ENCODE peak calls at places on chromosome 18, in seven cellular contexts. One of them, this sample, is unnamed. For H3K36me3, the result is how much of the 10 kb centered on the place peaks cover.

GRCh38 chr18:48345596-48345995 is 63.6 kb downstream of the ZBTB7C start:
- DNase-seq in GM12878: no peak
- DNase-seq in ovary: no peak
- DNase-seq in K562: no peak
- DNase-seq in HepG2: no peak
- DNase-seq in transverse colon: peak
- DNase-seq in upper lobe of left lung: peak
- DNase-seq in this sample: no peak

GRCh38 chr18:8721094-8721669 is 15.8 kb downstream of the MTCL1 start:
- DNase-seq in GM12878: no peak
- DNase-seq in ovary: no peak
- DNase-seq in K562: no peak
- DNase-seq in HepG2: no peak
- DNase-seq in transverse colon: no peak
- DNase-seq in upper lobe of left lung: no peak
- DNase-seq in this sample: no peak

GRCh38 chr18:70469916-70470315 is 181.1 kb downstream of the SOCS6 start:
- DNase-seq in GM12878: no peak
- DNase-seq in ovary: no peak
- DNase-seq in K562: no peak
- DNase-seq in HepG2: no peak
- DNase-seq in transverse colon: no peak
- DNase-seq in upper lobe of left lung: no peak
- DNase-seq in this sample: no peak

GRCh38 chr18:34780856-34781255 is 70.8 kb downstream of the DTNA start:
- DNase-seq in GM12878: no peak
- DNase-seq in ovary: no peak
- DNase-seq in K562: no peak
- DNase-seq in HepG2: no peak
- DNase-seq in transverse colon: no peak
- DNase-seq in upper lobe of left lung: no peak
- DNase-seq in this sample: no peak

GRCh38 chr18:53747761-53748160 is 476.7 kb downstream of the MBD2 start:
- DNase-seq in GM12878: no peak
- DNase-seq in ovary: no peak
- DNase-seq in K562: no peak
- DNase-seq in HepG2: no peak
- DNase-seq in transverse colon: no peak
- DNase-seq in upper lobe of left lung: no peak
- DNase-seq in this sample: no peak

GRCh38 chr18:54149078-54149697 is 75.3 kb downstream of the MBD2 start:
- DNase-seq in GM12878: peak
- DNase-seq in ovary: no peak
- DNase-seq in K562: no peak
- DNase-seq in HepG2: peak
- DNase-seq in transverse colon: no peak
- DNase-seq in upper lobe of left lung: no peak
- DNase-seq in this sample: no peak

GRCh38 chr18:48894266-48894600 is 56.5 kb downstream of the SMAD7 start:
- DNase-seq in GM12878: no peak
- DNase-seq in ovary: no peak
- DNase-seq in K562: no peak
- DNase-seq in HepG2: no peak
- DNase-seq in transverse colon: no peak
- DNase-seq in upper lobe of left lung: no peak
- DNase-seq in this sample: no peak

GRCh38 chr18:63158676-63159291 is 160.8 kb downstream of the BCL2 start:
- DNase-seq in GM12878: peak
- DNase-seq in ovary: no peak
- DNase-seq in K562: no peak
- DNase-seq in HepG2: no peak
- DNase-seq in transverse colon: no peak
- DNase-seq in upper lobe of left lung: no peak
- DNase-seq in this sample: no peak

GRCh38 chr18:26383454-26384270 is 157.4 kb downstream of the TAF4B start:
- DNase-seq in GM12878: peak
- DNase-seq in ovary: no peak
- DNase-seq in K562: peak
- DNase-seq in HepG2: peak
- DNase-seq in transverse colon: no peak
- DNase-seq in upper lobe of left lung: no peak
- DNase-seq in this sample: no peak

GRCh38 chr18:26386421-26386820 is 160.2 kb downstream of the TAF4B start:
- DNase-seq in GM12878: no peak
- DNase-seq in ovary: no peak
- DNase-seq in K562: no peak
- DNase-seq in HepG2: no peak
- DNase-seq in transverse colon: no peak
- DNase-seq in upper lobe of left lung: no peak
- DNase-seq in this sample: no peak

GRCh38 chr18:26386002-26386401 is 159.8 kb downstream of the TAF4B start:
- DNase-seq in GM12878: no peak
- DNase-seq in ovary: peak
- DNase-seq in K562: no peak
- DNase-seq in HepG2: peak
- DNase-seq in transverse colon: no peak
- DNase-seq in upper lobe of left lung: no peak
- DNase-seq in this sample: peak
- TF ChIP-seq EP300 in GM12878: no peak
- TF ChIP-seq EP300 in ovary: no peak
- TF ChIP-seq EP300 in K562: no peak
- TF ChIP-seq EP300 in HepG2: no peak
- TF ChIP-seq EP300 in transverse colon: no peak
- TF ChIP-seq EP300 in upper lobe of left lung: no peak
- TF ChIP-seq EP300 in this sample: peak

DNA sequence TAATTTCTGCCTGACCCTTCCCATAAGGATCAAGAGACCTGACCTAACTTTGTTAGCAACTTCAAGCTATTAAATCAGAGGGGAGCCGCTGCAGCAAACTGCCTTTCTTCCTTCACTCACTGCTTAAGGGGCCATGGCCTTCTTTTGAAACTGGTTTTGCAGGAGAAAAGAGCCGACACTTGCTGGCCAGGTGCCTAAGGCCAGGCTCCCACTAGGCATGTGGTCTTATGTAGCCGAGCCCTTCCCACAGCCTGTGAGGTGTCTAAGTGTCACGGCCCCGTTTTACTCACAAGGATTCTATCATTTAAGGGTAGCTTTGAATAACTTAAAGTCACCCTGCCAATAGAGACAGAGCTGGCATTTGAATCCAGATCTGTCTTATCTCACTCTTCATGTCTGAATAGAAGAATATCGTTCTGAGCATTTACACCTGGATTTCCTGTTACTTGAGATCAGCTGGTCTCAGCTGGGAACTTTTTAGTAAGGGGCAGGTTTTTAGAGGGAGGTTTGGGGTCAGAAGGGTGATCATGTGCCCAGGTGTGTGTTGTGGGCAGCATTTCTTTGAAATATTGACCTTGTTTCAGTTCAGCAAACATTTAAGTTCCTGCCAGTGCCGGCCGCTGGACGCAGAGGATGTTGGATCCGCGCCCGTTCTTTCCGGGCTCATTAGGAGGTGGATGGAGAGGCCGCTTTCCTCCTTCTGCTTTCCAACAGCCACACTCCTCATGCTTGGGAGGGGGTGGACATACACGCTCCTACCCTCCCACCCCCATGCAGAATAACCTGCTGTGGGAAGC is 131.0 kb downstream of the ZNF236 start:
- DNase-seq in GM12878: no peak
- DNase-seq in ovary: peak
- DNase-seq in K562: no peak
- DNase-seq in HepG2: no peak
- DNase-seq in transverse colon: peak
- DNase-seq in upper lobe of left lung: peak
- DNase-seq in this sample: peak
- H3K36me3 ChIP-seq in GM12878: under half
- H3K36me3 ChIP-seq in ovary: under half
- H3K36me3 ChIP-seq in K562: under half
- H3K36me3 ChIP-seq in HepG2: under half
- H3K36me3 ChIP-seq in transverse colon: under half
- H3K36me3 ChIP-seq in upper lobe of left lung: under half
- H3K36me3 ChIP-seq in this sample: half or more

GRCh38 chr18:23585897-23586248 is 433 bp downstream of the NPC1 start:
- DNase-seq in GM12878: no peak
- DNase-seq in ovary: no peak
- DNase-seq in K562: no peak
- DNase-seq in HepG2: no peak
- DNase-seq in transverse colon: no peak
- DNase-seq in upper lobe of left lung: no peak
- DNase-seq in this sample: no peak

GRCh38 chr18:23584019-23584970 is 2.0 kb downstream of the NPC1 start:
- DNase-seq in GM12878: no peak
- DNase-seq in ovary: no peak
- DNase-seq in K562: no peak
- DNase-seq in HepG2: no peak
- DNase-seq in transverse colon: no peak
- DNase-seq in upper lobe of left lung: no peak
- DNase-seq in this sample: no peak

GRCh38 chr18:23587220-23587642 is 925 bp upstream of the NPC1 start:
- DNase-seq in GM12878: no peak
- DNase-seq in ovary: no peak
- DNase-seq in K562: no peak
- DNase-seq in HepG2: no peak
- DNase-seq in transverse colon: no peak
- DNase-seq in upper lobe of left lung: no peak
- DNase-seq in this sample: no peak

GRCh38 chr18:23585007-23585871 is 1.1 kb downstream of the NPC1 start:
- DNase-seq in GM12878: peak
- DNase-seq in ovary: no peak
- DNase-seq in K562: peak
- DNase-seq in HepG2: peak
- DNase-seq in transverse colon: peak
- DNase-seq in upper lobe of left lung: no peak
- DNase-seq in this sample: no peak

GRCh38 chr18:23586249-23587196 is at the start of gene NPC1:
- DNase-seq in GM12878: peak
- DNase-seq in ovary: peak
- DNase-seq in K562: peak
- DNase-seq in HepG2: peak
- DNase-seq in transverse colon: peak
- DNase-seq in upper lobe of left lung: peak
- DNase-seq in this sample: peak
- TF ChIP-seq EP300 in GM12878: no peak
- TF ChIP-seq EP300 in ovary: peak
- TF ChIP-seq EP300 in K562: peak
- TF ChIP-seq EP300 in HepG2: no peak
- TF ChIP-seq EP300 in transverse colon: peak
- TF ChIP-seq EP300 in upper lobe of left lung: peak
- TF ChIP-seq EP300 in this sample: peak

DNA sequence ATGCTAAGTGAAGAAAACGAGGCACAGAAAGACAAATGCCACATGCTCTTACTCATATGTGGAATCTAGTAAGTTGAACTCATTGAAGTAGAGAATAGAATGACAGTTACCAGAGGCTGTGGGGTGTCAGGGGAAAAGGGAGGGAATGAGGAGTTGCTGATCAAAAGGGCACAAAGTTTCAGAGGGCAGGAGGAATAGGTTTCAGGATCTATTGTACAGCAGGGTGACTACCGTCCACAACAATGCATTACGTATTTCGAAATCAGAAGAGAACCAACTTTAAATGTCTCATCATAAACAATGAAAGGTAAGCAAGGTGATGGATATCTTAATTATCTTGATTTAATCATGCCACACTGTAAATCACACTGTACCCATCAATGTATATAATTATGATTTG is 46.2 kb downstream of the SIGLEC15 start:
- DNase-seq in GM12878: no peak
- DNase-seq in ovary: no peak
- DNase-seq in K562: no peak
- DNase-seq in HepG2: peak
- DNase-seq in transverse colon: no peak
- DNase-seq in upper lobe of left lung: no peak
- DNase-seq in this sample: no peak
- H3K36me3 ChIP-seq in GM12878: under half
- H3K36me3 ChIP-seq in ovary: under half
- H3K36me3 ChIP-seq in K562: under half
- H3K36me3 ChIP-seq in HepG2: under half
- H3K36me3 ChIP-seq in transverse colon: under half
- H3K36me3 ChIP-seq in upper lobe of left lung: under half
- H3K36me3 ChIP-seq in this sample: half or more

GRCh38 chr18:58605027-58606020 is 23.6 kb downstream of the ALPK2 start:
- DNase-seq in GM12878: peak
- DNase-seq in ovary: no peak
- DNase-seq in K562: no peak
- DNase-seq in HepG2: peak
- DNase-seq in transverse colon: no peak
- DNase-seq in upper lobe of left lung: no peak
- DNase-seq in this sample: no peak
- TF ChIP-seq EP300 in GM12878: no peak
- TF ChIP-seq EP300 in ovary: no peak
- TF ChIP-seq EP300 in K562: no peak
- TF ChIP-seq EP300 in HepG2: no peak
- TF ChIP-seq EP300 in transverse colon: no peak
- TF ChIP-seq EP300 in upper lobe of left lung: no peak
- TF ChIP-seq EP300 in this sample: no peak

GRCh38 chr18:23528580-23529472 is 25.5 kb downstream of the RMC1 start:
- DNase-seq in GM12878: no peak
- DNase-seq in ovary: no peak
- DNase-seq in K562: peak
- DNase-seq in HepG2: no peak
- DNase-seq in transverse colon: peak
- DNase-seq in upper lobe of left lung: peak
- DNase-seq in this sample: peak

GRCh38 chr18:23531912-23532311 is 28.6 kb downstream of the RMC1 start:
- DNase-seq in GM12878: no peak
- DNase-seq in ovary: no peak
- DNase-seq in K562: no peak
- DNase-seq in HepG2: no peak
- DNase-seq in transverse colon: no peak
- DNase-seq in upper lobe of left lung: no peak
- DNase-seq in this sample: no peak

GRCh38 chr18:23530195-23530594 is 26.9 kb downstream of the RMC1 start:
- DNase-seq in GM12878: no peak
- DNase-seq in ovary: no peak
- DNase-seq in K562: no peak
- DNase-seq in HepG2: no peak
- DNase-seq in transverse colon: no peak
- DNase-seq in upper lobe of left lung: no peak
- DNase-seq in this sample: no peak

GRCh38 chr18:23526516-23527063 is 23.3 kb downstream of the RMC1 start:
- DNase-seq in GM12878: no peak
- DNase-seq in ovary: no peak
- DNase-seq in K562: no peak
- DNase-seq in HepG2: no peak
- DNase-seq in transverse colon: no peak
- DNase-seq in upper lobe of left lung: no peak
- DNase-seq in this sample: no peak

GRCh38 chr18:23529597-23529996 is 26.3 kb downstream of the RMC1 start:
- DNase-seq in GM12878: no peak
- DNase-seq in ovary: no peak
- DNase-seq in K562: peak
- DNase-seq in HepG2: no peak
- DNase-seq in transverse colon: no peak
- DNase-seq in upper lobe of left lung: no peak
- DNase-seq in this sample: no peak
- H3K36me3 ChIP-seq in GM12878: half or more
- H3K36me3 ChIP-seq in ovary: under half
- H3K36me3 ChIP-seq in K562: half or more
- H3K36me3 ChIP-seq in HepG2: under half
- H3K36me3 ChIP-seq in transverse colon: under half
- H3K36me3 ChIP-seq in upper lobe of left lung: half or more
- H3K36me3 ChIP-seq in this sample: under half